ENCODE peak calls at places on chromosomes 2 and 18, in seven cellular contexts. One of them, this sample, is unnamed.

GRCh38 chr18:62710417-62710816 is 4.9 kb upstream of the PHLPP1 start:
- DNase-seq in cardiac fibroblast: no peak
- DNase-seq in suprapubic skin: no peak
- DNase-seq in HCT116: no peak
- DNase-seq in thoracic aorta: no peak
- DNase-seq in body of pancreas: no peak
- DNase-seq in lower leg skin: no peak
- DNase-seq in this sample: no peak

GRCh38 chr2:855177-855576 is 95.5 kb upstream of the SNTG2 start:
- DNase-seq in cardiac fibroblast: no peak
- DNase-seq in suprapubic skin: no peak
- DNase-seq in HCT116: no peak
- DNase-seq in thoracic aorta: no peak
- DNase-seq in body of pancreas: no peak
- DNase-seq in lower leg skin: peak; percentile 37
- DNase-seq in this sample: no peak

GRCh38 chr2:238423561-238424312 is 3.0 kb upstream of the ASB1 start:
- DNase-seq in cardiac fibroblast: peak; percentile 59
- DNase-seq in suprapubic skin: no peak
- DNase-seq in HCT116: no peak
- DNase-seq in thoracic aorta: no peak
- DNase-seq in body of pancreas: no peak
- DNase-seq in lower leg skin: no peak
- DNase-seq in this sample: no peak

GRCh38 chr18:21315741-21316187 is 73.7 kb downstream of the GREB1L start:
- DNase-seq in cardiac fibroblast: no peak
- DNase-seq in suprapubic skin: no peak
- DNase-seq in HCT116: peak; percentile 28
- DNase-seq in thoracic aorta: no peak
- DNase-seq in body of pancreas: no peak
- DNase-seq in lower leg skin: no peak
- DNase-seq in this sample: no peak

GRCh38 chr18:59629894-59630293 is 67.3 kb downstream of the CCBE1 start:
- DNase-seq in cardiac fibroblast: no peak
- DNase-seq in suprapubic skin: peak; percentile 84
- DNase-seq in HCT116: no peak
- DNase-seq in thoracic aorta: no peak
- DNase-seq in body of pancreas: peak; percentile 13
- DNase-seq in lower leg skin: peak; percentile 94
- DNase-seq in this sample: no peak

GRCh38 chr2:242010567-242011513 is 141.3 kb downstream of the RTP5 start:
- DNase-seq in cardiac fibroblast: peak; percentile 4
- DNase-seq in suprapubic skin: peak; percentile 69
- DNase-seq in HCT116: no peak
- DNase-seq in thoracic aorta: no peak
- DNase-seq in body of pancreas: no peak
- DNase-seq in lower leg skin: peak; percentile 70
- DNase-seq in this sample: no peak

GRCh38 chr18:63701952-63702351 is 808 bp upstream of the SERPINB11 start:
- DNase-seq in cardiac fibroblast: no peak
- DNase-seq in suprapubic skin: no peak
- DNase-seq in HCT116: no peak
- DNase-seq in thoracic aorta: no peak
- DNase-seq in body of pancreas: no peak
- DNase-seq in lower leg skin: no peak
- DNase-seq in this sample: no peak

GRCh38 chr2:233490831-233491230 is 75.8 kb downstream of the USP40 start:
- DNase-seq in cardiac fibroblast: no peak
- DNase-seq in suprapubic skin: no peak
- DNase-seq in HCT116: no peak
- DNase-seq in thoracic aorta: no peak
- DNase-seq in body of pancreas: no peak
- DNase-seq in lower leg skin: no peak
- DNase-seq in this sample: no peak

GRCh38 chr2:202147775-202148174 is 74.7 kb downstream of the KIAA2012 start:
- DNase-seq in cardiac fibroblast: peak; percentile 52
- DNase-seq in suprapubic skin: no peak
- DNase-seq in HCT116: no peak
- DNase-seq in thoracic aorta: no peak
- DNase-seq in body of pancreas: no peak
- DNase-seq in lower leg skin: no peak
- DNase-seq in this sample: no peak

GRCh38 chr2:103615706-103616105 is 853.9 kb downstream of the TMEM182 start:
- DNase-seq in cardiac fibroblast: no peak
- DNase-seq in suprapubic skin: no peak
- DNase-seq in HCT116: no peak
- DNase-seq in thoracic aorta: no peak
- DNase-seq in body of pancreas: no peak
- DNase-seq in lower leg skin: no peak
- DNase-seq in this sample: no peak

GRCh38 chr2:150320623-150321022 is 166.8 kb downstream of the RND3 start:
- DNase-seq in cardiac fibroblast: no peak
- DNase-seq in suprapubic skin: no peak
- DNase-seq in HCT116: no peak
- DNase-seq in thoracic aorta: no peak
- DNase-seq in body of pancreas: no peak
- DNase-seq in lower leg skin: no peak
- DNase-seq in this sample: no peak

GRCh38 chr2:73008261-73009159 is 63.0 kb downstream of the SFXN5 start:
- DNase-seq in cardiac fibroblast: no peak
- DNase-seq in suprapubic skin: peak; percentile 62
- DNase-seq in HCT116: no peak
- DNase-seq in thoracic aorta: no peak
- DNase-seq in body of pancreas: no peak
- DNase-seq in lower leg skin: peak; percentile 61
- DNase-seq in this sample: no peak

GRCh38 chr2:177756346-177756745 is 316.2 kb downstream of the PDE11A start:
- DNase-seq in cardiac fibroblast: no peak
- DNase-seq in suprapubic skin: no peak
- DNase-seq in HCT116: no peak
- DNase-seq in thoracic aorta: no peak
- DNase-seq in body of pancreas: no peak
- DNase-seq in lower leg skin: no peak
- DNase-seq in this sample: no peak

GRCh38 chr2:26034597-26035067 is 748 bp downstream of the RAB10 start:
- DNase-seq in cardiac fibroblast: no peak
- DNase-seq in suprapubic skin: no peak
- DNase-seq in HCT116: no peak
- DNase-seq in thoracic aorta: no peak
- DNase-seq in body of pancreas: no peak
- DNase-seq in lower leg skin: no peak
- DNase-seq in this sample: no peak

GRCh38 chr2:171540437-171540836 is 18.2 kb downstream of the CYBRD1 start:
- DNase-seq in cardiac fibroblast: no peak
- DNase-seq in suprapubic skin: no peak
- DNase-seq in HCT116: no peak
- DNase-seq in thoracic aorta: no peak
- DNase-seq in body of pancreas: no peak
- DNase-seq in lower leg skin: no peak
- DNase-seq in this sample: no peak

GRCh38 chr2:112140413-112140802 is 2.2 kb downstream of the FBLN7 start:
- DNase-seq in cardiac fibroblast: no peak
- DNase-seq in suprapubic skin: no peak
- DNase-seq in HCT116: no peak
- DNase-seq in thoracic aorta: no peak
- DNase-seq in body of pancreas: no peak
- DNase-seq in lower leg skin: no peak
- DNase-seq in this sample: no peak

GRCh38 chr2:137237055-137237454 is 471.7 kb downstream of the THSD7B start:
- DNase-seq in cardiac fibroblast: peak; percentile 80
- DNase-seq in suprapubic skin: no peak
- DNase-seq in HCT116: no peak
- DNase-seq in thoracic aorta: no peak
- DNase-seq in body of pancreas: no peak
- DNase-seq in lower leg skin: no peak
- DNase-seq in this sample: no peak

GRCh38 chr2:77521931-77522470 is at the start of gene LRRTM4:
- DNase-seq in cardiac fibroblast: no peak
- DNase-seq in suprapubic skin: no peak
- DNase-seq in HCT116: no peak
- DNase-seq in thoracic aorta: no peak
- DNase-seq in body of pancreas: no peak
- DNase-seq in lower leg skin: no peak
- DNase-seq in this sample: no peak

GRCh38 chr2:166539340-166540162 is 45.5 kb upstream of the SCN7A start:
- DNase-seq in cardiac fibroblast: peak; percentile 83
- DNase-seq in suprapubic skin: no peak
- DNase-seq in HCT116: peak; percentile 51
- DNase-seq in thoracic aorta: no peak
- DNase-seq in body of pancreas: peak; percentile 41
- DNase-seq in lower leg skin: no peak
- DNase-seq in this sample: peak; percentile 15

GRCh38 chr2:39511219-39511785 is 74.2 kb upstream of the MAP4K3 start:
- DNase-seq in cardiac fibroblast: no peak
- DNase-seq in suprapubic skin: no peak
- DNase-seq in HCT116: no peak
- DNase-seq in thoracic aorta: no peak
- DNase-seq in body of pancreas: peak; percentile 76
- DNase-seq in lower leg skin: no peak
- DNase-seq in this sample: no peak

GRCh38 chr2:15634846-15635490 is 43.3 kb downstream of the DDX1 start:
- DNase-seq in cardiac fibroblast: peak; percentile 35
- DNase-seq in suprapubic skin: no peak
- DNase-seq in HCT116: no peak
- DNase-seq in thoracic aorta: no peak
- DNase-seq in body of pancreas: no peak
- DNase-seq in lower leg skin: no peak
- DNase-seq in this sample: no peak

GRCh38 chr2:143607446-143608110 is 478.4 kb downstream of the ARHGAP15 start:
- DNase-seq in cardiac fibroblast: no peak
- DNase-seq in suprapubic skin: no peak
- DNase-seq in HCT116: no peak
- DNase-seq in thoracic aorta: no peak
- DNase-seq in body of pancreas: no peak
- DNase-seq in lower leg skin: no peak
- DNase-seq in this sample: no peak

GRCh38 chr2:166700079-166700478 is 188.2 kb upstream of the XIRP2 start:
- DNase-seq in cardiac fibroblast: peak; percentile 15
- DNase-seq in suprapubic skin: no peak
- DNase-seq in HCT116: no peak
- DNase-seq in thoracic aorta: no peak
- DNase-seq in body of pancreas: no peak
- DNase-seq in lower leg skin: no peak
- DNase-seq in this sample: no peak

GRCh38 chr2:61144697-61145268 is 17.2 kb upstream of the C2orf74 start:
- DNase-seq in cardiac fibroblast: peak; percentile 99
- DNase-seq in suprapubic skin: peak; percentile 97
- DNase-seq in HCT116: no peak
- DNase-seq in thoracic aorta: peak; percentile 84
- DNase-seq in body of pancreas: peak; percentile 99
- DNase-seq in lower leg skin: peak; percentile 98
- DNase-seq in this sample: peak; percentile 94
- H3K4me3 ChIP-seq in cardiac fibroblast: peak overlapping the region; percentile 68
- H3K4me3 ChIP-seq in suprapubic skin: peak overlapping the region; percentile 48
- H3K4me3 ChIP-seq in HCT116: no peak overlapping the region
- H3K4me3 ChIP-seq in thoracic aorta: peak overlapping the region; percentile 93
- H3K4me3 ChIP-seq in body of pancreas: peak overlapping the region; percentile 15
- H3K4me3 ChIP-seq in lower leg skin: peak overlapping the region; percentile 28
- H3K4me3 ChIP-seq in this sample: peak overlapping the region; percentile 96

GRCh38 chr2:38376683-38377500 is at the start of gene ATL2:
- DNase-seq in cardiac fibroblast: peak; percentile 95
- DNase-seq in suprapubic skin: peak; percentile 98
- DNase-seq in HCT116: peak; percentile 87
- DNase-seq in thoracic aorta: peak; percentile 88
- DNase-seq in body of pancreas: peak; percentile 96
- DNase-seq in lower leg skin: peak; percentile 99
- DNase-seq in this sample: peak; percentile 76
- TF ChIP-seq CTCF in cardiac fibroblast: peak; percentile 18
- TF ChIP-seq CTCF in suprapubic skin: peak; percentile 62
- TF ChIP-seq CTCF in HCT116: peak; percentile 35
- TF ChIP-seq CTCF in thoracic aorta: no peak
- TF ChIP-seq CTCF in body of pancreas: peak; percentile 60
- TF ChIP-seq CTCF in lower leg skin: no peak
- TF ChIP-seq CTCF in this sample: peak; percentile 61

DNA sequence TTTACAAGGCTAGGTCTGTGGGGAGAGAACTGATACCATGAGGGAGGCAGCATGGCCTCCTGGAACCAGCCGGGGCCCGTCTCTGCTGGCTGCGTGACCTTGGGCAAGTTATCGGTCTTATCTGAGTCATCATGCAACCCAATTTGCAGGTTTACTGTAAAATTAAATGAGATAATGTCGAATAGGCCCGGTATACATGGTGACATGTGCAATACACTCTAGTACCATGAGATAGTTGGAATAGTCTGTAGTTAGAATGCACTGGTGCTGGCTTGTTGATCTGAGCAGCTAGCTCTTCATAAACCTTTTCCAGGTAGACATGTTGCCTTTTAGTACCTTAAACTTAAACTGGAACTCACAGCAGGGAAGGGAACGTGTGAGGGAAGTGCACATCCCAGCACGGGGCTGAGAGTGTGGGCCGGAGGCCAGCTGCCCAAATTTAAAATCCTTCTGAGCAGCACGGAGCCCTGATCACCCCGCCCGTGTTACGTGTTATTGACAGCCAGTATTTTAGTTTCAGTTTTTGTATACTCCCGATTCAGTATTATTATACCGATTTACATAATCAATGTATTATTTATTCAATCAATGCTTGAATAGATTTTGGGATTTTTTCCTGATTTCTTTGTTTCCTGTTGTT is 72.4 kb upstream of the HS6ST1 start:
- DNase-seq in cardiac fibroblast: no peak
- DNase-seq in suprapubic skin: peak; percentile 75
- DNase-seq in HCT116: no peak
- DNase-seq in thoracic aorta: no peak
- DNase-seq in body of pancreas: peak; percentile 0
- DNase-seq in lower leg skin: peak; percentile 82
- DNase-seq in this sample: no peak
- H3K4me3 ChIP-seq in cardiac fibroblast: no peak overlapping the region
- H3K4me3 ChIP-seq in suprapubic skin: peak overlapping the region; percentile 13
- H3K4me3 ChIP-seq in HCT116: no peak overlapping the region
- H3K4me3 ChIP-seq in thoracic aorta: no peak overlapping the region
- H3K4me3 ChIP-seq in body of pancreas: no peak overlapping the region
- H3K4me3 ChIP-seq in lower leg skin: no peak overlapping the region
- H3K4me3 ChIP-seq in this sample: no peak overlapping the region

GRCh38 chr2:27378096-27378808 is 2.3 kb downstream of the ZNF513 start:
- DNase-seq in cardiac fibroblast: no peak
- DNase-seq in suprapubic skin: no peak
- DNase-seq in HCT116: no peak
- DNase-seq in thoracic aorta: no peak
- DNase-seq in body of pancreas: peak; percentile 28
- DNase-seq in lower leg skin: peak; percentile 87
- DNase-seq in this sample: no peak
- TF ChIP-seq CTCF in cardiac fibroblast: no peak
- TF ChIP-seq CTCF in suprapubic skin: peak; percentile 12
- TF ChIP-seq CTCF in HCT116: peak; percentile 35
- TF ChIP-seq CTCF in thoracic aorta: no peak
- TF ChIP-seq CTCF in body of pancreas: no peak
- TF ChIP-seq CTCF in lower leg skin: no peak
- TF ChIP-seq CTCF in this sample: peak; percentile 18

This sample was measured in GM12864.